ENCODE peak calls at places on chromosome 4, in nine cellular contexts. One of them, this sample, is unnamed.

GRCh38 chr4:141580523-141580922 is 55.9 kb upstream of the IL15 start:
- DNase-seq in activated CD4-positive, alpha-beta memory T cell treated with anti-CD3 and anti-CD28 coated beads for 36 hours: no peak
- DNase-seq in kidney tubule cell: no peak
- DNase-seq in pancreas: no peak
- DNase-seq in mucosa of descending colon: no peak
- DNase-seq in kidney epithelial cell: no peak
- DNase-seq in activated T-helper 1 cell treated with Interleukin-2 at 50 U/mL for 16 hours: no peak
- DNase-seq in G401: no peak
- DNase-seq in NCI-H748 treated with DMSO at 0.1 percent for 48 hours: no peak
- DNase-seq in this sample: no peak

GRCh38 chr4:185210102-185210981 is 944 bp downstream of the SNX25 start:
- DNase-seq in activated CD4-positive, alpha-beta memory T cell treated with anti-CD3 and anti-CD28 coated beads for 36 hours: peak; percentile 61
- DNase-seq in kidney tubule cell: peak; percentile 62
- DNase-seq in pancreas: peak; percentile 53
- DNase-seq in mucosa of descending colon: peak; percentile 58
- DNase-seq in kidney epithelial cell: no peak
- DNase-seq in activated T-helper 1 cell treated with Interleukin-2 at 50 U/mL for 16 hours: peak; percentile 14
- DNase-seq in G401: peak; percentile 70
- DNase-seq in NCI-H748 treated with DMSO at 0.1 percent for 48 hours: no peak
- DNase-seq in this sample: peak; percentile 51

GRCh38 chr4:88027611-88028608 is 20.5 kb downstream of the PKD2 start:
- DNase-seq in activated CD4-positive, alpha-beta memory T cell treated with anti-CD3 and anti-CD28 coated beads for 36 hours: no peak
- DNase-seq in kidney tubule cell: peak; percentile 76
- DNase-seq in pancreas: no peak
- DNase-seq in mucosa of descending colon: no peak
- DNase-seq in kidney epithelial cell: peak; percentile 72
- DNase-seq in activated T-helper 1 cell treated with Interleukin-2 at 50 U/mL for 16 hours: no peak
- DNase-seq in G401: no peak
- DNase-seq in NCI-H748 treated with DMSO at 0.1 percent for 48 hours: no peak
- DNase-seq in this sample: no peak

GRCh38 chr4:11597506-11597905 is 168.8 kb upstream of the HS3ST1 start:
- DNase-seq in activated CD4-positive, alpha-beta memory T cell treated with anti-CD3 and anti-CD28 coated beads for 36 hours: no peak
- DNase-seq in kidney tubule cell: peak; percentile 75
- DNase-seq in pancreas: no peak
- DNase-seq in mucosa of descending colon: no peak
- DNase-seq in kidney epithelial cell: no peak
- DNase-seq in activated T-helper 1 cell treated with Interleukin-2 at 50 U/mL for 16 hours: no peak
- DNase-seq in G401: no peak
- DNase-seq in NCI-H748 treated with DMSO at 0.1 percent for 48 hours: peak; percentile 87
- DNase-seq in this sample: no peak

GRCh38 chr4:2685541-2685940 is 70.6 kb downstream of the TNIP2 start:
- DNase-seq in activated CD4-positive, alpha-beta memory T cell treated with anti-CD3 and anti-CD28 coated beads for 36 hours: no peak
- DNase-seq in kidney tubule cell: no peak
- DNase-seq in pancreas: no peak
- DNase-seq in mucosa of descending colon: no peak
- DNase-seq in kidney epithelial cell: no peak
- DNase-seq in activated T-helper 1 cell treated with Interleukin-2 at 50 U/mL for 16 hours: no peak
- DNase-seq in G401: no peak
- DNase-seq in NCI-H748 treated with DMSO at 0.1 percent for 48 hours: no peak
- DNase-seq in this sample: no peak

GRCh38 chr4:57131849-57132745 is 21.9 kb upstream of the IGFBP7 start:
- DNase-seq in activated CD4-positive, alpha-beta memory T cell treated with anti-CD3 and anti-CD28 coated beads for 36 hours: no peak
- DNase-seq in kidney tubule cell: peak; percentile 78
- DNase-seq in pancreas: no peak
- DNase-seq in mucosa of descending colon: peak; percentile 12
- DNase-seq in kidney epithelial cell: no peak
- DNase-seq in activated T-helper 1 cell treated with Interleukin-2 at 50 U/mL for 16 hours: no peak
- DNase-seq in G401: peak; percentile 12
- DNase-seq in NCI-H748 treated with DMSO at 0.1 percent for 48 hours: peak; percentile 28
- DNase-seq in this sample: no peak

GRCh38 chr4:53804719-53805118 is 213.4 kb upstream of the LNX1 start:
- DNase-seq in activated CD4-positive, alpha-beta memory T cell treated with anti-CD3 and anti-CD28 coated beads for 36 hours: peak; percentile 29
- DNase-seq in kidney tubule cell: peak; percentile 40
- DNase-seq in pancreas: peak; percentile 47
- DNase-seq in mucosa of descending colon: peak; percentile 86
- DNase-seq in kidney epithelial cell: no peak
- DNase-seq in activated T-helper 1 cell treated with Interleukin-2 at 50 U/mL for 16 hours: no peak
- DNase-seq in G401: no peak
- DNase-seq in NCI-H748 treated with DMSO at 0.1 percent for 48 hours: peak; percentile 50
- DNase-seq in this sample: peak; percentile 41

GRCh38 chr4:88226143-88226542 is 58.2 kb downstream of the PPM1K start:
- DNase-seq in activated CD4-positive, alpha-beta memory T cell treated with anti-CD3 and anti-CD28 coated beads for 36 hours: no peak
- DNase-seq in kidney tubule cell: no peak
- DNase-seq in pancreas: no peak
- DNase-seq in mucosa of descending colon: no peak
- DNase-seq in kidney epithelial cell: no peak
- DNase-seq in activated T-helper 1 cell treated with Interleukin-2 at 50 U/mL for 16 hours: no peak
- DNase-seq in G401: no peak
- DNase-seq in NCI-H748 treated with DMSO at 0.1 percent for 48 hours: no peak
- DNase-seq in this sample: no peak

GRCh38 chr4:118801895-118802575 is 33.9 kb downstream of the SEC24D start:
- DNase-seq in activated CD4-positive, alpha-beta memory T cell treated with anti-CD3 and anti-CD28 coated beads for 36 hours: no peak
- DNase-seq in kidney tubule cell: no peak
- DNase-seq in pancreas: no peak
- DNase-seq in mucosa of descending colon: no peak
- DNase-seq in kidney epithelial cell: no peak
- DNase-seq in activated T-helper 1 cell treated with Interleukin-2 at 50 U/mL for 16 hours: no peak
- DNase-seq in G401: no peak
- DNase-seq in NCI-H748 treated with DMSO at 0.1 percent for 48 hours: no peak
- DNase-seq in this sample: no peak

GRCh38 chr4:40969499-40969898 is 219.7 kb downstream of the NSUN7 start:
- DNase-seq in activated CD4-positive, alpha-beta memory T cell treated with anti-CD3 and anti-CD28 coated beads for 36 hours: no peak
- DNase-seq in kidney tubule cell: no peak
- DNase-seq in pancreas: no peak
- DNase-seq in mucosa of descending colon: no peak
- DNase-seq in kidney epithelial cell: no peak
- DNase-seq in activated T-helper 1 cell treated with Interleukin-2 at 50 U/mL for 16 hours: no peak
- DNase-seq in G401: no peak
- DNase-seq in NCI-H748 treated with DMSO at 0.1 percent for 48 hours: peak; percentile 4
- DNase-seq in this sample: no peak

GRCh38 chr4:77821775-77822174 is 2.6 kb upstream of the CNOT6L start:
- DNase-seq in activated CD4-positive, alpha-beta memory T cell treated with anti-CD3 and anti-CD28 coated beads for 36 hours: peak; percentile 64
- DNase-seq in kidney tubule cell: no peak
- DNase-seq in pancreas: no peak
- DNase-seq in mucosa of descending colon: peak; percentile 20
- DNase-seq in kidney epithelial cell: no peak
- DNase-seq in activated T-helper 1 cell treated with Interleukin-2 at 50 U/mL for 16 hours: no peak
- DNase-seq in G401: peak; percentile 25
- DNase-seq in NCI-H748 treated with DMSO at 0.1 percent for 48 hours: no peak
- DNase-seq in this sample: no peak

GRCh38 chr4:164221631-164222030 is 532.3 kb upstream of the SMIM31 start:
- DNase-seq in activated CD4-positive, alpha-beta memory T cell treated with anti-CD3 and anti-CD28 coated beads for 36 hours: no peak
- DNase-seq in kidney tubule cell: peak; percentile 68
- DNase-seq in pancreas: no peak
- DNase-seq in mucosa of descending colon: no peak
- DNase-seq in kidney epithelial cell: no peak
- DNase-seq in activated T-helper 1 cell treated with Interleukin-2 at 50 U/mL for 16 hours: no peak
- DNase-seq in G401: no peak
- DNase-seq in NCI-H748 treated with DMSO at 0.1 percent for 48 hours: no peak
- DNase-seq in this sample: no peak

GRCh38 chr4:20592666-20593065 is 107.6 kb upstream of the PACRGL start:
- DNase-seq in activated CD4-positive, alpha-beta memory T cell treated with anti-CD3 and anti-CD28 coated beads for 36 hours: no peak
- DNase-seq in kidney tubule cell: no peak
- DNase-seq in pancreas: no peak
- DNase-seq in mucosa of descending colon: no peak
- DNase-seq in kidney epithelial cell: no peak
- DNase-seq in activated T-helper 1 cell treated with Interleukin-2 at 50 U/mL for 16 hours: no peak
- DNase-seq in G401: no peak
- DNase-seq in NCI-H748 treated with DMSO at 0.1 percent for 48 hours: no peak
- DNase-seq in this sample: no peak